ENCODE peak calls at places on chromosomes 2 and 18, in four cellular contexts. One of them, this sample, is unnamed.

GRCh38 chr2:198375073-198375430 is 570.7 kb downstream of the PLCL1 start:
- DNase-seq in activated gamma-delta T cell treated with anti-CD3 and anti-CD28 coated beads, Interleukin-2, amount 50 U/mL, for 16 hours: no peak
- DNase-seq in iPS-NIHi11: no peak
- DNase-seq in fibroblast of mammary gland: no peak
- DNase-seq in this sample: no peak

GRCh38 chr2:81324046-81324445 is 1019.5 kb upstream of the LRRTM1 start:
- DNase-seq in activated gamma-delta T cell treated with anti-CD3 and anti-CD28 coated beads, Interleukin-2, amount 50 U/mL, for 16 hours: no peak
- DNase-seq in iPS-NIHi11: peak; percentile 18
- DNase-seq in fibroblast of mammary gland: no peak
- DNase-seq in this sample: peak; percentile 1

GRCh38 chr2:25955036-25955435 is 27.3 kb downstream of the KIF3C start:
- DNase-seq in activated gamma-delta T cell treated with anti-CD3 and anti-CD28 coated beads, Interleukin-2, amount 50 U/mL, for 16 hours: no peak
- DNase-seq in iPS-NIHi11: no peak
- DNase-seq in fibroblast of mammary gland: no peak
- DNase-seq in this sample: no peak

GRCh38 chr2:48482313-48482712 is 47.6 kb upstream of the STON1 start:
- DNase-seq in activated gamma-delta T cell treated with anti-CD3 and anti-CD28 coated beads, Interleukin-2, amount 50 U/mL, for 16 hours: no peak
- DNase-seq in iPS-NIHi11: no peak
- DNase-seq in fibroblast of mammary gland: peak; percentile 79
- DNase-seq in this sample: peak; percentile 76

GRCh38 chr2:74327205-74327604 is 16.0 kb downstream of the SLC4A5 start:
- DNase-seq in activated gamma-delta T cell treated with anti-CD3 and anti-CD28 coated beads, Interleukin-2, amount 50 U/mL, for 16 hours: no peak
- DNase-seq in iPS-NIHi11: no peak
- DNase-seq in fibroblast of mammary gland: no peak
- DNase-seq in this sample: no peak

GRCh38 chr18:23311346-23312103 is 141.6 kb upstream of the RIOK3 start:
- DNase-seq in activated gamma-delta T cell treated with anti-CD3 and anti-CD28 coated beads, Interleukin-2, amount 50 U/mL, for 16 hours: no peak
- DNase-seq in iPS-NIHi11: no peak
- DNase-seq in fibroblast of mammary gland: peak; percentile 95
- DNase-seq in this sample: peak; percentile 40

GRCh38 chr2:157388827-157389226 is 55.1 kb downstream of the CYTIP start:
- DNase-seq in activated gamma-delta T cell treated with anti-CD3 and anti-CD28 coated beads, Interleukin-2, amount 50 U/mL, for 16 hours: no peak
- DNase-seq in iPS-NIHi11: no peak
- DNase-seq in fibroblast of mammary gland: no peak
- DNase-seq in this sample: no peak

GRCh38 chr18:63697261-63697660 is 5.5 kb upstream of the SERPINB11 start:
- DNase-seq in activated gamma-delta T cell treated with anti-CD3 and anti-CD28 coated beads, Interleukin-2, amount 50 U/mL, for 16 hours: no peak
- DNase-seq in iPS-NIHi11: no peak
- DNase-seq in fibroblast of mammary gland: peak; percentile 11
- DNase-seq in this sample: no peak

GRCh38 chr2:171630812-171631626 is 56.2 kb upstream of the DYNC1I2 start:
- DNase-seq in activated gamma-delta T cell treated with anti-CD3 and anti-CD28 coated beads, Interleukin-2, amount 50 U/mL, for 16 hours: no peak
- DNase-seq in iPS-NIHi11: no peak
- DNase-seq in fibroblast of mammary gland: no peak
- DNase-seq in this sample: no peak

GRCh38 chr2:164593541-164593940 is 27.7 kb downstream of the GRB14 start:
- DNase-seq in activated gamma-delta T cell treated with anti-CD3 and anti-CD28 coated beads, Interleukin-2, amount 50 U/mL, for 16 hours: no peak
- DNase-seq in iPS-NIHi11: peak; percentile 37
- DNase-seq in fibroblast of mammary gland: no peak
- DNase-seq in this sample: no peak

GRCh38 chr2:225042800-225043167 is 516 bp upstream of the DOCK10 start:
- DNase-seq in activated gamma-delta T cell treated with anti-CD3 and anti-CD28 coated beads, Interleukin-2, amount 50 U/mL, for 16 hours: no peak
- DNase-seq in iPS-NIHi11: no peak
- DNase-seq in fibroblast of mammary gland: peak; percentile 16
- DNase-seq in this sample: no peak

GRCh38 chr2:30300456-30301221 is 69.3 kb downstream of the LBH start:
- DNase-seq in activated gamma-delta T cell treated with anti-CD3 and anti-CD28 coated beads, Interleukin-2, amount 50 U/mL, for 16 hours: no peak
- DNase-seq in iPS-NIHi11: peak; percentile 26
- DNase-seq in fibroblast of mammary gland: no peak
- DNase-seq in this sample: no peak

GRCh38 chr2:67930156-67930555 is 132.6 kb downstream of the C1D start:
- DNase-seq in activated gamma-delta T cell treated with anti-CD3 and anti-CD28 coated beads, Interleukin-2, amount 50 U/mL, for 16 hours: no peak
- DNase-seq in iPS-NIHi11: peak; percentile 73
- DNase-seq in fibroblast of mammary gland: no peak
- DNase-seq in this sample: no peak

GRCh38 chr2:170715062-170715931 is at the start of gene SP5:
- DNase-seq in activated gamma-delta T cell treated with anti-CD3 and anti-CD28 coated beads, Interleukin-2, amount 50 U/mL, for 16 hours: no peak
- DNase-seq in iPS-NIHi11: peak; percentile 74
- DNase-seq in fibroblast of mammary gland: peak; percentile 33
- DNase-seq in this sample: no peak

GRCh38 chr2:72082021-72082739 is 65.5 kb downstream of the CYP26B1 start:
- DNase-seq in activated gamma-delta T cell treated with anti-CD3 and anti-CD28 coated beads, Interleukin-2, amount 50 U/mL, for 16 hours: no peak
- DNase-seq in iPS-NIHi11: no peak
- DNase-seq in fibroblast of mammary gland: no peak
- DNase-seq in this sample: no peak

GRCh38 chr18:3016584-3017292 is 3.8 kb upstream of the LPIN2 start:
- DNase-seq in activated gamma-delta T cell treated with anti-CD3 and anti-CD28 coated beads, Interleukin-2, amount 50 U/mL, for 16 hours: no peak
- DNase-seq in iPS-NIHi11: no peak
- DNase-seq in fibroblast of mammary gland: peak; percentile 21
- DNase-seq in this sample: no peak

GRCh38 chr2:203685789-203686433 is 20.5 kb upstream of the CD28 start:
- DNase-seq in activated gamma-delta T cell treated with anti-CD3 and anti-CD28 coated beads, Interleukin-2, amount 50 U/mL, for 16 hours: no peak
- DNase-seq in iPS-NIHi11: no peak
- DNase-seq in fibroblast of mammary gland: no peak
- DNase-seq in this sample: no peak

GRCh38 chr2:219060821-219061791 is at the start of gene IHH:
- DNase-seq in activated gamma-delta T cell treated with anti-CD3 and anti-CD28 coated beads, Interleukin-2, amount 50 U/mL, for 16 hours: no peak
- DNase-seq in iPS-NIHi11: peak; percentile 75
- DNase-seq in fibroblast of mammary gland: no peak
- DNase-seq in this sample: no peak

GRCh38 chr2:180520206-180520605 is 460.2 kb upstream of the UBE2E3 start:
- DNase-seq in activated gamma-delta T cell treated with anti-CD3 and anti-CD28 coated beads, Interleukin-2, amount 50 U/mL, for 16 hours: no peak
- DNase-seq in iPS-NIHi11: no peak
- DNase-seq in fibroblast of mammary gland: peak; percentile 29
- DNase-seq in this sample: peak; percentile 5

GRCh38 chr2:176931588-176932563 is 280.7 kb upstream of the HNRNPA3 start:
- DNase-seq in activated gamma-delta T cell treated with anti-CD3 and anti-CD28 coated beads, Interleukin-2, amount 50 U/mL, for 16 hours: no peak
- DNase-seq in iPS-NIHi11: peak; percentile 12
- DNase-seq in fibroblast of mammary gland: peak; percentile 74
- DNase-seq in this sample: no peak

GRCh38 chr2:65452150-65452895 is 19.9 kb upstream of the SPRED2 start:
- DNase-seq in activated gamma-delta T cell treated with anti-CD3 and anti-CD28 coated beads, Interleukin-2, amount 50 U/mL, for 16 hours: no peak
- DNase-seq in iPS-NIHi11: no peak
- DNase-seq in fibroblast of mammary gland: no peak
- DNase-seq in this sample: no peak

GRCh38 chr2:159265171-159265576 is 21.3 kb downstream of the WDSUB1 start:
- DNase-seq in activated gamma-delta T cell treated with anti-CD3 and anti-CD28 coated beads, Interleukin-2, amount 50 U/mL, for 16 hours: no peak
- DNase-seq in iPS-NIHi11: no peak
- DNase-seq in fibroblast of mammary gland: peak; percentile 10
- DNase-seq in this sample: no peak

GRCh38 chr2:227471924-227472264 is at the start of gene AGFG1:
- DNase-seq in activated gamma-delta T cell treated with anti-CD3 and anti-CD28 coated beads, Interleukin-2, amount 50 U/mL, for 16 hours: peak; percentile 76
- DNase-seq in iPS-NIHi11: peak; percentile 96
- DNase-seq in fibroblast of mammary gland: peak; percentile 66
- DNase-seq in this sample: peak; percentile 50

GRCh38 chr2:138274421-138275291 is 226.9 kb upstream of the SPOPL start:
- DNase-seq in activated gamma-delta T cell treated with anti-CD3 and anti-CD28 coated beads, Interleukin-2, amount 50 U/mL, for 16 hours: no peak
- DNase-seq in iPS-NIHi11: no peak
- DNase-seq in fibroblast of mammary gland: peak; percentile 81
- DNase-seq in this sample: no peak

GRCh38 chr2:77522883-77523282 is 707 bp upstream of the LRRTM4 start:
- DNase-seq in activated gamma-delta T cell treated with anti-CD3 and anti-CD28 coated beads, Interleukin-2, amount 50 U/mL, for 16 hours: no peak
- DNase-seq in iPS-NIHi11: no peak
- DNase-seq in fibroblast of mammary gland: no peak
- DNase-seq in this sample: no peak

GRCh38 chr2:127079358-127079920 is 27.5 kb downstream of the BIN1 start:
- DNase-seq in activated gamma-delta T cell treated with anti-CD3 and anti-CD28 coated beads, Interleukin-2, amount 50 U/mL, for 16 hours: no peak
- DNase-seq in iPS-NIHi11: no peak
- DNase-seq in fibroblast of mammary gland: no peak
- DNase-seq in this sample: no peak

GRCh38 chr2:231933916-231934401 is 7.8 kb upstream of the NPPC start:
- DNase-seq in activated gamma-delta T cell treated with anti-CD3 and anti-CD28 coated beads, Interleukin-2, amount 50 U/mL, for 16 hours: no peak
- DNase-seq in iPS-NIHi11: no peak
- DNase-seq in fibroblast of mammary gland: peak; percentile 46
- DNase-seq in this sample: no peak

GRCh38 chr2:176500921-176501320 is 231.7 kb downstream of the MTX2 start:
- DNase-seq in activated gamma-delta T cell treated with anti-CD3 and anti-CD28 coated beads, Interleukin-2, amount 50 U/mL, for 16 hours: no peak
- DNase-seq in iPS-NIHi11: no peak
- DNase-seq in fibroblast of mammary gland: peak; percentile 91
- DNase-seq in this sample: no peak

GRCh38 chr2:183284606-183285005 is 160.4 kb downstream of the NUP35 start:
- DNase-seq in activated gamma-delta T cell treated with anti-CD3 and anti-CD28 coated beads, Interleukin-2, amount 50 U/mL, for 16 hours: no peak
- DNase-seq in iPS-NIHi11: no peak
- DNase-seq in fibroblast of mammary gland: peak; percentile 97
- DNase-seq in this sample: no peak

GRCh38 chr2:152058655-152059054 is 40.2 kb downstream of the CACNB4 start:
- DNase-seq in activated gamma-delta T cell treated with anti-CD3 and anti-CD28 coated beads, Interleukin-2, amount 50 U/mL, for 16 hours: no peak
- DNase-seq in iPS-NIHi11: no peak
- DNase-seq in fibroblast of mammary gland: no peak
- DNase-seq in this sample: no peak

GRCh38 chr2:63654959-63655358 is 66.2 kb downstream of the MDH1 start:
- DNase-seq in activated gamma-delta T cell treated with anti-CD3 and anti-CD28 coated beads, Interleukin-2, amount 50 U/mL, for 16 hours: no peak
- DNase-seq in iPS-NIHi11: no peak
- DNase-seq in fibroblast of mammary gland: peak; percentile 79
- DNase-seq in this sample: peak; percentile 63

GRCh38 chr2:45786030-45786830 is 134.8 kb downstream of the PRKCE start:
- DNase-seq in activated gamma-delta T cell treated with anti-CD3 and anti-CD28 coated beads, Interleukin-2, amount 50 U/mL, for 16 hours: no peak
- DNase-seq in iPS-NIHi11: no peak
- DNase-seq in fibroblast of mammary gland: no peak
- DNase-seq in this sample: no peak

GRCh38 chr2:100262555-100263320 is 59.6 kb downstream of the LONRF2 start:
- DNase-seq in activated gamma-delta T cell treated with anti-CD3 and anti-CD28 coated beads, Interleukin-2, amount 50 U/mL, for 16 hours: peak; percentile 38
- DNase-seq in iPS-NIHi11: peak; percentile 82
- DNase-seq in fibroblast of mammary gland: peak; percentile 58
- DNase-seq in this sample: no peak

GRCh38 chr18:8435376-8435775 is 173.9 kb upstream of the RAB12 start:
- DNase-seq in activated gamma-delta T cell treated with anti-CD3 and anti-CD28 coated beads, Interleukin-2, amount 50 U/mL, for 16 hours: no peak
- DNase-seq in iPS-NIHi11: no peak
- DNase-seq in fibroblast of mammary gland: no peak
- DNase-seq in this sample: no peak

GRCh38 chr2:30456578-30456977 is 9.5 kb downstream of the LCLAT1 start:
- DNase-seq in activated gamma-delta T cell treated with anti-CD3 and anti-CD28 coated beads, Interleukin-2, amount 50 U/mL, for 16 hours: no peak
- DNase-seq in iPS-NIHi11: no peak
- DNase-seq in fibroblast of mammary gland: no peak
- DNase-seq in this sample: no peak

GRCh38 chr2:15460112-15460620 is 101.0 kb downstream of the NBAS start:
- DNase-seq in activated gamma-delta T cell treated with anti-CD3 and anti-CD28 coated beads, Interleukin-2, amount 50 U/mL, for 16 hours: no peak
- DNase-seq in iPS-NIHi11: no peak
- DNase-seq in fibroblast of mammary gland: no peak
- DNase-seq in this sample: no peak

GRCh38 chr18:47100214-47100831 is 50.0 kb downstream of the HDHD2 start:
- DNase-seq in activated gamma-delta T cell treated with anti-CD3 and anti-CD28 coated beads, Interleukin-2, amount 50 U/mL, for 16 hours: peak; percentile 22
- DNase-seq in iPS-NIHi11: peak; percentile 72
- DNase-seq in fibroblast of mammary gland: peak; percentile 56
- DNase-seq in this sample: no peak